ENCODE peak calls at places on chromosomes 11 and 22, in nine cellular contexts. K, E, W, X, Y, H, L, G and I are unnamed samples.
A peak's percentile ranks its signal among the peaks of the same experiment; 100 is the strongest.

GRCh38 chr11:12543596-12544415 is 130.4 kb upstream of the TEAD1 start:
- DNase-seq in K (no peak), E (no peak), W (no peak), X (no peak), Y (no peak), H (no peak), L (no peak), G (no peak), I (no peak)

GRCh38 chr22:37484115-37485005 is 1.8 kb downstream of the MFNG start:
- DNase-seq in K (no peak), E (peak; percentile 84), W (peak; percentile 83), X (no peak), Y (no peak), H (no peak), L (peak; percentile 92), G (peak; percentile 97), I (no peak)

GRCh38 chr11:67413266-67413797 is 2.1 kb upstream of the CARNS1 start:
- DNase-seq in K (no peak), E (no peak), W (no peak), X (no peak), Y (no peak), H (no peak), L (no peak), G (no peak), I (no peak)

GRCh38 chr11:47477323-47477722 is 28.4 kb upstream of the RAPSN start:
- DNase-seq in K (no peak), E (peak; percentile 37), W (no peak), X (no peak), Y (peak; percentile 44), H (no peak), L (peak; percentile 50), G (peak; percentile 88), I (no peak)

GRCh38 chr11:123509737-123510578 is 79.9 kb downstream of the GRAMD1B start:
- DNase-seq in K (peak; percentile 64), E (no peak), W (no peak), X (no peak), Y (no peak), H (no peak), L (no peak), G (no peak), I (peak; percentile 51)

GRCh38 chr22:47390026-47390970 is 627.8 kb downstream of the TBC1D22A start:
- DNase-seq in K (no peak), E (no peak), W (no peak), X (no peak), Y (no peak), H (no peak), L (no peak), G (no peak), I (no peak)

GRCh38 chr11:117232911-117233409 is 489 bp downstream of the RNF214 start:
- DNase-seq in K (no peak), E (peak; percentile 28), W (peak; percentile 54), X (no peak), Y (no peak), H (no peak), L (no peak), G (peak; percentile 19), I (peak; percentile 33)

GRCh38 chr11:25961539-25961938 is 370.4 kb upstream of the ANO3 start:
- DNase-seq in K (no peak), E (no peak), W (no peak), X (no peak), Y (no peak), H (no peak), L (no peak), G (no peak), I (no peak)

GRCh38 chr22:37226514-37226913 is 14.2 kb upstream of the SSTR3 start:
- DNase-seq in K (no peak), E (no peak), W (no peak), X (no peak), Y (no peak), H (no peak), L (no peak), G (no peak), I (no peak)

GRCh38 chr11:57983211-57983610 is 40.5 kb upstream of the OR9Q1 start:
- DNase-seq in K (peak; percentile 27), E (no peak), W (no peak), X (no peak), Y (no peak), H (peak; percentile 17), L (no peak), G (no peak), I (no peak)

GRCh38 chr11:14455648-14456430 is 43.8 kb downstream of the COPB1 start:
- DNase-seq in K (no peak), E (no peak), W (no peak), X (no peak), Y (no peak), H (no peak), L (no peak), G (no peak), I (no peak)